ENCODE peak calls at places on chromosomes 11 and 22, in nine cellular contexts. G is fibroblast of lung, Q is OCI-LY7, C is coronary artery, O is Peyer's patch, B is AG04450, W is GM12878, S is neural progenitor cell, Z is HepG2. U is an unnamed sample.

GRCh38 chr11:57406337-57406904 is 16.0 kb upstream of the PRG2 start:
- DNase-seq in S (no peak), B (no peak), G (peak), Z (no peak), Q (no peak), O (no peak), C (no peak), W (peak), U (no peak)

GRCh38 chr11:37858398-37858797 is 1260.4 kb upstream of the RAG2 start:
- DNase-seq in Z (no peak), B (no peak), S (no peak), Q (no peak), C (no peak), W (no peak), O (no peak), G (no peak), U (no peak)

GRCh38 chr22:24563246-24563645 is 7.4 kb downstream of the SNRPD3 start:
- DNase-seq in Q (no peak), C (no peak), O (no peak), Z (no peak), W (no peak), G (no peak), B (no peak), S (no peak), U (no peak)

GRCh38 chr11:9760180-9760550 is 96.3 kb downstream of the SWAP70 start:
- DNase-seq in B (peak), Z (no peak), W (no peak), O (peak), S (no peak), G (peak), Q (no peak), C (peak), U (peak)

GRCh38 chr11:35011389-35011788 is 95.0 kb downstream of the PDHX start:
- DNase-seq in W (no peak), S (no peak), G (peak), O (no peak), Z (no peak), B (no peak), C (no peak), Q (no peak), U (no peak)

GRCh38 chr22:30015229-30015797 is 65.0 kb upstream of the HORMAD2 start:
- DNase-seq in Q (no peak), G (peak), S (no peak), Z (no peak), B (no peak), W (no peak), C (no peak), O (no peak), U (no peak)

GRCh38 chr11:107496011-107496410 is 38.4 kb upstream of the CWF19L2 start:
- DNase-seq in O (no peak), Q (no peak), G (peak), W (no peak), B (peak), C (no peak), Z (peak), S (no peak), U (no peak)

GRCh38 chr11:128904303-128904871 is 13.2 kb downstream of the KCNJ5 start:
- DNase-seq in O (no peak), Q (no peak), S (peak), Z (no peak), C (no peak), B (no peak), W (no peak), G (no peak), U (no peak)

GRCh38 chr22:37818397-37819099 is 4.6 kb upstream of the GALR3 start:
- DNase-seq in Q (peak), B (no peak), S (peak), Z (no peak), O (peak), W (no peak), C (no peak), G (peak), U (peak)

GRCh38 chr22:44200855-44201550 is 20.3 kb downstream of the PARVG start:
- DNase-seq in B (no peak), S (no peak), O (peak), W (no peak), G (no peak), Q (no peak), Z (no peak), C (no peak), U (no peak)

GRCh38 chr11:12715941-12716340 is 41.7 kb downstream of the TEAD1 start:
- DNase-seq in B (no peak), S (no peak), W (no peak), G (no peak), C (no peak), O (no peak), Z (no peak), Q (no peak), U (no peak)

GRCh38 chr11:68923614-68924013 is 19.9 kb downstream of the IGHMBP2 start:
- DNase-seq in Z (no peak), Q (no peak), B (no peak), S (no peak), G (no peak), C (no peak), W (no peak), O (no peak), U (peak)

GRCh38 chr11:72634016-72634415 is 40.2 kb downstream of the PDE2A start:
- DNase-seq in W (no peak), S (no peak), C (no peak), B (no peak), Q (no peak), O (no peak), Z (no peak), G (no peak), U (no peak)

GRCh38 chr11:61162092-61162935 is 1.1 kb upstream of the VPS37C start:
- DNase-seq in Q (peak), G (peak), W (no peak), B (no peak), Z (peak), C (no peak), O (no peak), S (no peak), U (no peak)

GRCh38 chr11:61555051-61555969 is 25.6 kb downstream of the SYT7 start:
- DNase-seq in W (no peak), C (no peak), S (peak), B (no peak), Q (no peak), O (no peak), Z (no peak), G (no peak), U (no peak)

GRCh38 chr22:45233827-45234226 is 6.9 kb downstream of the KIAA0930 start:
- DNase-seq in W (no peak), S (no peak), O (no peak), Z (no peak), G (no peak), B (no peak), Q (no peak), C (no peak), U (no peak)

GRCh38 chr11:78841451-78842060 is 266.9 kb upstream of the NARS2 start:
- DNase-seq in G (peak), Z (no peak), C (no peak), W (no peak), Q (no peak), O (no peak), S (no peak), B (no peak), U (no peak)

GRCh38 chr22:25747245-25747944 is 5.4 kb downstream of the MYO18B start:
- DNase-seq in W (no peak), G (peak), S (no peak), B (peak), Z (peak), C (peak), O (no peak), Q (no peak), U (no peak)

GRCh38 chr11:2944953-2945756 is 15.9 kb upstream of the PHLDA2 start:
- DNase-seq in B (peak), W (no peak), G (peak), C (peak), O (peak), S (peak), Z (no peak), Q (no peak), U (peak)

GRCh38 chr11:31921066-31921465 is 109.9 kb upstream of the PAX6 start:
- DNase-seq in B (no peak), C (no peak), Z (no peak), O (no peak), S (no peak), Q (no peak), W (no peak), G (peak), U (no peak)

DNA sequence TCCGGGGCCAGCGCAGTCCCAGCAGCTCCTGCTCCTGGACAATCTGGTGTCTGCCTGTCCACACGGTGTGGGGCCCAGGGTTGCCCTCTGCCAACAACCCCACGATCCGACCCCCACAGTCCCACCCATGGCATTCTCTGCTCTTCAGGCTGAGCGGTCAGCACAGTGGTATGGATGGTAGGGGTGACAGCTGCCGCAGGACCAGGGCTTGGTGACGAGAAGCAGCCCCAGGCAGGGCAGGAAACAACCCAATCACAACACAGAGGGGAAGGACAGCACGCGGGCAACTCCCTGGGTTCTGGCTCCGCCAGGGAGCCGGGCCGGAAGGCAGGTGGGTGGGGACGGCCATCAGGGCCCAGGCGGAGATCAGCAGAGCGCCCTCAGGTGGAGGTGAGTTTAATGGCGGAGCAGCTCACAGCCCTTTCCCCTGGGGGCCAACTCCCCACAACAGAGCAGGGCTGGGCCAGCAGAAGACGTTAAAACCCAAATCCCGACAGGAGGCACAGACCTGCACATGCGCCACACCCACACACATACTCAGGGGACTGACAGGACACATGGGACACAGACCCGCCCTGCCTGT is 5.3 kb upstream of the CHADL start:
- DNase-seq in G (no peak), Z (no peak), W (no peak), O (no peak), S (peak), Q (no peak), C (no peak), B (no peak), U (no peak)
- TF ChIP-seq CTCF in G (no peak), Z (peak), W (no peak), O (no peak), S (peak), Q (peak), C (no peak), B (no peak), U (no peak)

GRCh38 chr11:118532852-118533768 is 2.1 kb downstream of the TMEM25 start:
- DNase-seq in Q (no peak), S (no peak), C (no peak), B (no peak), Z (no peak), O (no peak), G (no peak), W (no peak), U (no peak)
- TF ChIP-seq CTCF in Q (no peak), S (no peak), C (no peak), B (no peak), Z (no peak), O (no peak), G (no peak), W (no peak), U (no peak)

GRCh38 chr11:115111066-115111465 is 393.1 kb downstream of the CADM1 start:
- DNase-seq in S (no peak), G (no peak), O (no peak), Z (no peak), W (no peak), Q (no peak), B (no peak), C (no peak), U (no peak)
- TF ChIP-seq CTCF in S (no peak), G (no peak), O (no peak), Z (no peak), W (no peak), Q (no peak), B (no peak), C (no peak), U (no peak)

GRCh38 chr11:5069272-5069671 is at the start of gene OR52E1:
- DNase-seq in O (no peak), G (no peak), B (no peak), S (no peak), Q (no peak), Z (no peak), W (no peak), C (no peak), U (no peak)
- TF ChIP-seq CTCF in O (no peak), G (no peak), B (no peak), S (no peak), Q (no peak), Z (no peak), W (no peak), C (no peak), U (no peak)

GRCh38 chr11:70853103-70853830 is 399.1 kb downstream of the SHANK2 start:
- DNase-seq in O (no peak), C (no peak), B (no peak), Q (no peak), W (no peak), S (no peak), Z (no peak), G (no peak), U (no peak)
- TF ChIP-seq CTCF in O (no peak), C (no peak), B (no peak), Q (no peak), W (no peak), S (no peak), Z (no peak), G (no peak), U (no peak)

DNA sequence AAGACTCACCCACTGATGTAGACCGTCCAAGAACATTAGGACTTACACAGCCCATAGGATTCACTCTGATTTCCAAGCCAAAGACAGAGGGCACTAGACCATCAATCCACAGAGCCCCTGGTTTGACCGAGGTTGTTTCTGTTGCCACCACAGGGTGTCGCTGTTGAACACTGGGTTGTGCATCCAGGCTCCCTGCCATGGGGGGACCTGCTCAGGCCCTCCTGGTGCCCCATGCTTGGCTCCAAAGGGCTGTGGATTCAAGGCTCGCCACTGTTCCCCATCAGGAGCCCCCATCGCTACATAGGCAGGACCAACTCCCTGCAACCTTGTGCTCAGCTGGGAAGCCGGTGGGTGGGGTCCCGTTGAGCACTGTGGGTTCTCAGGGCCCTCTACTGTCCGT is 128.0 kb upstream of the ANO1 start:
- DNase-seq in C (no peak), S (peak), B (no peak), Q (peak), Z (peak), O (peak), G (no peak), W (no peak), U (no peak)
- TF ChIP-seq CTCF in C (no peak), S (peak), B (peak), Q (peak), Z (peak), O (peak), G (peak), W (peak), U (peak)